ENCODE peak calls at places on chromosomes 16 and 17, in seven cellular contexts. One of them, this sample, is unnamed.

GRCh38 chr17:58991718-58992331 is 114.9 kb downstream of the TRIM37 start:
- DNase-seq in CD4-positive, alpha-beta memory T cell: no peak
- DNase-seq in activated naive CD8-positive, alpha-beta T cell treated with anti-CD3 and anti-CD28 coated beads, Interleukin-2, amount 50 U/mL, for 16 hours: no peak
- DNase-seq in kidney tubule cell: peak; percentile 99
- DNase-seq in OCI-M1: no peak
- DNase-seq in nephron progenitor cell: no peak
- DNase-seq in iPS DF 6.9: no peak
- DNase-seq in this sample: no peak

GRCh38 chr16:17358350-17358749 is 112.4 kb downstream of the XYLT1 start:
- DNase-seq in activated naive CD8-positive, alpha-beta T cell treated with anti-CD3 and anti-CD28 coated beads, Interleukin-2, amount 50 U/mL, for 16 hours: no peak
- DNase-seq in nephron progenitor cell: no peak
- DNase-seq in OCI-M1: no peak
- DNase-seq in iPS DF 6.9: no peak
- DNase-seq in kidney tubule cell: no peak
- DNase-seq in CD4-positive, alpha-beta memory T cell: no peak
- DNase-seq in this sample: no peak

GRCh38 chr17:56653877-56654276 is 60.4 kb downstream of the NOG start:
- DNase-seq in CD4-positive, alpha-beta memory T cell: peak; percentile 66
- DNase-seq in nephron progenitor cell: peak; percentile 46
- DNase-seq in kidney tubule cell: peak; percentile 74
- DNase-seq in activated naive CD8-positive, alpha-beta T cell treated with anti-CD3 and anti-CD28 coated beads, Interleukin-2, amount 50 U/mL, for 16 hours: peak; percentile 38
- DNase-seq in iPS DF 6.9: no peak
- DNase-seq in OCI-M1: peak; percentile 50
- DNase-seq in this sample: no peak

GRCh38 chr17:75835315-75835987 is 8.8 kb downstream of the UNC13D start:
- DNase-seq in CD4-positive, alpha-beta memory T cell: no peak
- DNase-seq in OCI-M1: no peak
- DNase-seq in nephron progenitor cell: peak; percentile 40
- DNase-seq in iPS DF 6.9: no peak
- DNase-seq in kidney tubule cell: no peak
- DNase-seq in activated naive CD8-positive, alpha-beta T cell treated with anti-CD3 and anti-CD28 coated beads, Interleukin-2, amount 50 U/mL, for 16 hours: no peak
- DNase-seq in this sample: no peak

GRCh38 chr16:81610144-81610842 is 165.7 kb downstream of the CMIP start:
- DNase-seq in iPS DF 6.9: no peak
- DNase-seq in nephron progenitor cell: no peak
- DNase-seq in kidney tubule cell: peak; percentile 75
- DNase-seq in CD4-positive, alpha-beta memory T cell: no peak
- DNase-seq in OCI-M1: no peak
- DNase-seq in activated naive CD8-positive, alpha-beta T cell treated with anti-CD3 and anti-CD28 coated beads, Interleukin-2, amount 50 U/mL, for 16 hours: no peak
- DNase-seq in this sample: peak; percentile 88

GRCh38 chr16:84724619-84725307 is 25.0 kb downstream of the USP10 start:
- DNase-seq in kidney tubule cell: no peak
- DNase-seq in nephron progenitor cell: no peak
- DNase-seq in iPS DF 6.9: no peak
- DNase-seq in activated naive CD8-positive, alpha-beta T cell treated with anti-CD3 and anti-CD28 coated beads, Interleukin-2, amount 50 U/mL, for 16 hours: no peak
- DNase-seq in OCI-M1: peak; percentile 53
- DNase-seq in CD4-positive, alpha-beta memory T cell: no peak
- DNase-seq in this sample: no peak

GRCh38 chr16:68658258-68658973 is 13.3 kb downstream of the CDH3 start:
- DNase-seq in kidney tubule cell: peak; percentile 89
- DNase-seq in CD4-positive, alpha-beta memory T cell: no peak
- DNase-seq in nephron progenitor cell: no peak
- DNase-seq in iPS DF 6.9: no peak
- DNase-seq in activated naive CD8-positive, alpha-beta T cell treated with anti-CD3 and anti-CD28 coated beads, Interleukin-2, amount 50 U/mL, for 16 hours: no peak
- DNase-seq in OCI-M1: no peak
- DNase-seq in this sample: no peak

GRCh38 chr17:56230660-56231059 is 77.4 kb downstream of the ANKFN1 start:
- DNase-seq in kidney tubule cell: no peak
- DNase-seq in activated naive CD8-positive, alpha-beta T cell treated with anti-CD3 and anti-CD28 coated beads, Interleukin-2, amount 50 U/mL, for 16 hours: no peak
- DNase-seq in iPS DF 6.9: no peak
- DNase-seq in OCI-M1: peak; percentile 48
- DNase-seq in nephron progenitor cell: no peak
- DNase-seq in CD4-positive, alpha-beta memory T cell: no peak
- DNase-seq in this sample: no peak

GRCh38 chr17:4933646-4934045 is 1.6 kb downstream of the GP1BA start:
- DNase-seq in CD4-positive, alpha-beta memory T cell: no peak
- DNase-seq in iPS DF 6.9: no peak
- DNase-seq in kidney tubule cell: no peak
- DNase-seq in activated naive CD8-positive, alpha-beta T cell treated with anti-CD3 and anti-CD28 coated beads, Interleukin-2, amount 50 U/mL, for 16 hours: no peak
- DNase-seq in OCI-M1: no peak
- DNase-seq in nephron progenitor cell: no peak
- DNase-seq in this sample: no peak

GRCh38 chr17:80104321-80104955 is 3.1 kb downstream of the GAA start:
- DNase-seq in nephron progenitor cell: peak; percentile 37
- DNase-seq in kidney tubule cell: peak; percentile 30
- DNase-seq in CD4-positive, alpha-beta memory T cell: no peak
- DNase-seq in OCI-M1: no peak
- DNase-seq in activated naive CD8-positive, alpha-beta T cell treated with anti-CD3 and anti-CD28 coated beads, Interleukin-2, amount 50 U/mL, for 16 hours: no peak
- DNase-seq in iPS DF 6.9: no peak
- DNase-seq in this sample: no peak

GRCh38 chr17:82015311-82015971 is 7.2 kb downstream of the CENPX start:
- DNase-seq in kidney tubule cell: no peak
- DNase-seq in nephron progenitor cell: no peak
- DNase-seq in CD4-positive, alpha-beta memory T cell: no peak
- DNase-seq in OCI-M1: no peak
- DNase-seq in iPS DF 6.9: no peak
- DNase-seq in activated naive CD8-positive, alpha-beta T cell treated with anti-CD3 and anti-CD28 coated beads, Interleukin-2, amount 50 U/mL, for 16 hours: no peak
- DNase-seq in this sample: no peak

GRCh38 chr17:77391668-77392375 is 251.1 kb downstream of the SEC14L1 start:
- DNase-seq in iPS DF 6.9: no peak
- DNase-seq in OCI-M1: no peak
- DNase-seq in CD4-positive, alpha-beta memory T cell: peak; percentile 75
- DNase-seq in kidney tubule cell: peak; percentile 64
- DNase-seq in activated naive CD8-positive, alpha-beta T cell treated with anti-CD3 and anti-CD28 coated beads, Interleukin-2, amount 50 U/mL, for 16 hours: no peak
- DNase-seq in nephron progenitor cell: no peak
- DNase-seq in this sample: peak; percentile 94

GRCh38 chr16:53905028-53905427 is 201.1 kb downstream of the FTO start:
- DNase-seq in activated naive CD8-positive, alpha-beta T cell treated with anti-CD3 and anti-CD28 coated beads, Interleukin-2, amount 50 U/mL, for 16 hours: no peak
- DNase-seq in iPS DF 6.9: no peak
- DNase-seq in kidney tubule cell: no peak
- DNase-seq in nephron progenitor cell: no peak
- DNase-seq in OCI-M1: no peak
- DNase-seq in CD4-positive, alpha-beta memory T cell: no peak
- DNase-seq in this sample: no peak

GRCh38 chr16:57825298-57826039 is 23.2 kb upstream of the KIFC3 start:
- DNase-seq in kidney tubule cell: no peak
- DNase-seq in iPS DF 6.9: no peak
- DNase-seq in OCI-M1: no peak
- DNase-seq in CD4-positive, alpha-beta memory T cell: no peak
- DNase-seq in nephron progenitor cell: no peak
- DNase-seq in activated naive CD8-positive, alpha-beta T cell treated with anti-CD3 and anti-CD28 coated beads, Interleukin-2, amount 50 U/mL, for 16 hours: no peak
- DNase-seq in this sample: no peak

GRCh38 chr17:45653616-45654015 is 130.5 kb upstream of the CRHR1 start:
- DNase-seq in iPS DF 6.9: no peak
- DNase-seq in CD4-positive, alpha-beta memory T cell: no peak
- DNase-seq in OCI-M1: no peak
- DNase-seq in activated naive CD8-positive, alpha-beta T cell treated with anti-CD3 and anti-CD28 coated beads, Interleukin-2, amount 50 U/mL, for 16 hours: no peak
- DNase-seq in nephron progenitor cell: no peak
- DNase-seq in kidney tubule cell: no peak
- DNase-seq in this sample: no peak

GRCh38 chr16:26642047-26642664 is 424.6 kb upstream of the C16orf82 start:
- DNase-seq in iPS DF 6.9: no peak
- DNase-seq in CD4-positive, alpha-beta memory T cell: no peak
- DNase-seq in nephron progenitor cell: no peak
- DNase-seq in kidney tubule cell: no peak
- DNase-seq in OCI-M1: no peak
- DNase-seq in activated naive CD8-positive, alpha-beta T cell treated with anti-CD3 and anti-CD28 coated beads, Interleukin-2, amount 50 U/mL, for 16 hours: no peak
- DNase-seq in this sample: no peak

GRCh38 chr17:33241390-33241789 is 51.7 kb downstream of the ASIC2 start:
- DNase-seq in nephron progenitor cell: no peak
- DNase-seq in CD4-positive, alpha-beta memory T cell: no peak
- DNase-seq in iPS DF 6.9: no peak
- DNase-seq in OCI-M1: no peak
- DNase-seq in activated naive CD8-positive, alpha-beta T cell treated with anti-CD3 and anti-CD28 coated beads, Interleukin-2, amount 50 U/mL, for 16 hours: no peak
- DNase-seq in kidney tubule cell: peak; percentile 46
- DNase-seq in this sample: no peak

GRCh38 chr17:74598346-74599022 is 6.4 kb upstream of the CD300LD start:
- DNase-seq in OCI-M1: no peak
- DNase-seq in kidney tubule cell: no peak
- DNase-seq in CD4-positive, alpha-beta memory T cell: no peak
- DNase-seq in iPS DF 6.9: no peak
- DNase-seq in activated naive CD8-positive, alpha-beta T cell treated with anti-CD3 and anti-CD28 coated beads, Interleukin-2, amount 50 U/mL, for 16 hours: no peak
- DNase-seq in nephron progenitor cell: no peak
- DNase-seq in this sample: no peak

GRCh38 chr16:67942200-67942509 is 1.8 kb downstream of the LCAT start:
- DNase-seq in CD4-positive, alpha-beta memory T cell: no peak
- DNase-seq in kidney tubule cell: peak; percentile 43
- DNase-seq in OCI-M1: peak; percentile 66
- DNase-seq in activated naive CD8-positive, alpha-beta T cell treated with anti-CD3 and anti-CD28 coated beads, Interleukin-2, amount 50 U/mL, for 16 hours: no peak
- DNase-seq in nephron progenitor cell: peak; percentile 59
- DNase-seq in iPS DF 6.9: peak; percentile 58
- DNase-seq in this sample: no peak

This sample was measured in sigmoid colon.